ENCODE peak calls at places on chromosome 15, in nine cellular contexts. A is B cell, B is neural crest cell, O is GM13976, N is HFFc6, R is transverse colon, S is activated B cell treated with CpG ODN at 0.5 μM for 24 hours, E is cardiac fibroblast, T is BE2C. V is an unnamed sample.

GRCh38 chr15:89749951-89750559 is 994 bp downstream of the MESP1 start:
- DNase-seq in N (no peak), B (no peak), E (no peak), A (no peak), T (no peak), R (peak), S (no peak), O (peak), V (no peak)

GRCh38 chr15:71747128-71748083 is 62.9 kb upstream of the NR2E3 start:
- DNase-seq in O (no peak), N (peak), R (no peak), A (no peak), E (peak), S (no peak), B (no peak), T (no peak), V (no peak)

GRCh38 chr15:82845686-82846085 is 36.3 kb downstream of the WHAMM start:
- DNase-seq in E (no peak), R (no peak), O (no peak), S (no peak), T (no peak), N (no peak), B (no peak), A (no peak), V (no peak)

GRCh38 chr15:25238716-25239470 is 199.9 kb downstream of the UBE3A start:
- DNase-seq in T (no peak), A (no peak), O (no peak), R (no peak), E (no peak), N (no peak), S (no peak), B (no peak), V (no peak)

GRCh38 chr15:100384108-100384410 is 42.3 kb upstream of the ADAMTS17 start:
- DNase-seq in O (no peak), E (no peak), T (no peak), B (no peak), A (no peak), S (no peak), R (no peak), N (no peak), V (no peak)

GRCh38 chr15:57993409-57993808 is 72.1 kb downstream of the ALDH1A2 start:
- DNase-seq in R (no peak), N (no peak), O (no peak), E (no peak), B (no peak), T (no peak), S (no peak), A (no peak), V (no peak)

GRCh38 chr15:90212221-90213079 is 11.3 kb downstream of the SEMA4B start:
- DNase-seq in O (no peak), E (no peak), R (peak), A (no peak), N (no peak), T (no peak), B (no peak), S (no peak), V (no peak)

GRCh38 chr15:71362987-71363968 is 248.0 kb downstream of the THSD4 start:
- DNase-seq in N (no peak), A (no peak), O (no peak), E (no peak), B (no peak), S (no peak), R (no peak), T (no peak), V (no peak)

GRCh38 chr15:81888748-81889479 is 156.9 kb downstream of the MEX3B start:
- DNase-seq in A (no peak), S (no peak), O (no peak), N (peak), E (peak), R (no peak), T (no peak), B (no peak), V (no peak)

GRCh38 chr15:89673162-89673506 is 6.0 kb downstream of the PLIN1 start:
- DNase-seq in S (no peak), E (peak), A (no peak), R (no peak), N (no peak), T (peak), O (peak), B (peak), V (no peak)

GRCh38 chr15:91975241-91975978 is 121.9 kb downstream of the SLCO3A1 start:
- DNase-seq in T (no peak), N (no peak), S (no peak), E (no peak), O (no peak), B (no peak), A (no peak), R (no peak), V (no peak)

GRCh38 chr15:48798319-48798718 is 12.6 kb downstream of the CEP152 start:
- DNase-seq in B (no peak), O (no peak), E (no peak), N (no peak), S (no peak), A (no peak), R (no peak), T (peak), V (no peak)

GRCh38 chr15:57017024-57017423 is 98.6 kb downstream of the TCF12 start:
- DNase-seq in S (no peak), E (peak), B (no peak), N (no peak), A (no peak), O (no peak), T (peak), R (no peak), V (no peak)

GRCh38 chr15:73866881-73867410 is 6.4 kb upstream of the TBC1D21 start:
- DNase-seq in T (no peak), S (no peak), O (no peak), B (no peak), E (no peak), N (no peak), A (no peak), R (no peak), V (no peak)

GRCh38 chr15:40399370-40399769 is 6.2 kb upstream of the IVD start:
- DNase-seq in A (no peak), O (no peak), R (no peak), T (no peak), N (no peak), E (no peak), B (no peak), S (no peak), V (no peak)

GRCh38 chr15:89226359-89227221 is 5.2 kb upstream of the RLBP1 start:
- DNase-seq in O (no peak), N (no peak), B (no peak), R (no peak), A (no peak), E (no peak), T (no peak), S (no peak), V (no peak)

GRCh38 chr15:94844533-94845390 is 613.4 kb downstream of the MCTP2 start:
- DNase-seq in T (peak), B (peak), S (no peak), A (no peak), E (peak), O (no peak), N (no peak), R (peak), V (no peak)

GRCh38 chr15:76258460-76258859 is 52.8 kb downstream of the ETFA start:
- DNase-seq in S (no peak), O (no peak), E (no peak), T (no peak), R (no peak), B (no peak), A (no peak), N (no peak), V (no peak)

GRCh38 chr15:51097553-51098330 is 3.0 kb upstream of the TNFAIP8L3 start:
- DNase-seq in T (no peak), B (no peak), S (no peak), E (peak), O (no peak), N (peak), R (no peak), A (no peak), V (no peak)

GRCh38 chr15:66893294-66893693 is 172.1 kb upstream of the SMAD3 start:
- DNase-seq in E (no peak), N (no peak), B (no peak), S (no peak), O (no peak), R (no peak), A (no peak), T (no peak), V (no peak)

GRCh38 chr15:61796056-61796455 is 264.2 kb downstream of the VPS13C start:
- DNase-seq in A (no peak), O (no peak), N (no peak), B (no peak), T (no peak), S (no peak), E (peak), R (no peak), V (no peak)

GRCh38 chr15:41411031-41411430 is 5.9 kb upstream of the RTF1 start:
- DNase-seq in R (no peak), B (no peak), A (no peak), T (no peak), E (no peak), S (no peak), N (no peak), O (no peak), V (no peak)

GRCh38 chr15:49122541-49123062 is 32.8 kb downstream of the COPS2 start:
- DNase-seq in R (no peak), S (no peak), E (no peak), B (no peak), A (no peak), T (no peak), N (no peak), O (no peak), V (no peak)

GRCh38 chr15:45970542-45970941 is 335.7 kb downstream of the SQOR start:
- DNase-seq in O (no peak), B (no peak), N (no peak), R (no peak), E (no peak), T (no peak), A (no peak), S (no peak), V (no peak)

GRCh38 chr15:65377105-65377975 is 462 bp downstream of the IGDCC3 start:
- DNase-seq in B (peak), A (peak), E (peak), S (no peak), T (peak), O (peak), R (no peak), N (no peak), V (no peak)

GRCh38 chr15:45454825-45455224 is 67.7 kb downstream of the SLC30A4 start:
- DNase-seq in R (peak), S (peak), T (no peak), E (peak), O (peak), N (peak), B (no peak), A (peak), V (peak)

GRCh38 chr15:100939786-100940185 is 20.6 kb downstream of the LRRK1 start:
- DNase-seq in S (no peak), B (no peak), O (no peak), E (no peak), R (no peak), T (no peak), N (no peak), A (no peak), V (no peak)

GRCh38 chr15:26954403-26954802 is 16.6 kb upstream of the GABRG3 start:
- DNase-seq in A (no peak), S (no peak), T (no peak), N (no peak), R (no peak), E (no peak), B (no peak), O (no peak), V (no peak)

GRCh38 chr15:96119734-96120133 is 210.8 kb upstream of the NR2F2 start:
- DNase-seq in R (no peak), S (no peak), O (no peak), A (no peak), T (no peak), B (no peak), E (no peak), N (no peak), V (no peak)

GRCh38 chr15:49423021-49423420 is at the start of gene FGF7:
- DNase-seq in E (peak), T (no peak), A (no peak), O (no peak), R (no peak), S (no peak), B (no peak), N (peak), V (no peak)

GRCh38 chr15:92091155-92091734 is 237.7 kb downstream of the SLCO3A1 start:
- DNase-seq in E (peak), B (peak), R (peak), O (no peak), S (no peak), N (no peak), T (peak), A (no peak), V (no peak)

DNA sequence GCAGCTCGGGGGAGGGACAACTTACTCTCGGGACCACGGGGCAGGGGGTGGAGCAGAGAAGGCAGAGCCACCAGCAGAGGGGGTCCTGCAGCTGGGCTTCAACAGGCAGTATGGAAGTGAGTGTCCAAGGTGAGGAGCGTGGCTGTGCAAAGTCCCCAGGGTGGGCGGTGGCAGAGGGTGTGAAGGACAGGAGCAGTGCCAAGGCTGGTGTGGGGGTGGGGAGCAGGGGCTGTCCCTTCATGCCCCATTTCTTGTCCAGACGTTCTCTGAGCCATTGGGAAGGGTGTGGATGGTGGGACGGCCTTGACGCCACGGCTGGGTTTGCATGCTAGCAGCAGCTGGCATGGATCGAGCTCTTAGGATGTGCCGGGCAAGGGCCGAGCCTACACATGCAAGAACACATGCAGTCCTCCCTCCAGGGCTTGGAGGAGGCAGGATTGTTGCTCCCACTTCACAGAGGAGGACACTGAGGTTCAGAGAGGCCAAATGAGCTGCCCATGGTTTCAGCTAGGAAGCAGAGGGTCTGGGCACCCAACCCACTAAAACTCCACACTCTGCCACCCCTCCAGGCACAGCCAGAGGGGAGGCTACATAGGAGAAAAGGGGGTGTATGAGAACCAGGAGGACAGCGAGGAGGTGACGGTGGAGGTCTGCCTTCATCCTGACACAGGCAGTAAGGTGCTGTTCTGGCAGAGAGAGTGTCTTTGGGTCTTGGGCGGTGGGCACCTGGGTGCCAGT is 93.6 kb downstream of the TBC1D2B start:
- DNase-seq in O (no peak), R (no peak), N (no peak), E (no peak), B (no peak), S (no peak), A (no peak), T (no peak), V (no peak)
- TF ChIP-seq CTCF in O (no peak), R (no peak), N (peak), E (no peak), B (no peak), S (no peak), A (no peak), T (peak), V (no peak)

GRCh38 chr15:85335193-85335939 is 45.0 kb upstream of the AKAP13 start:
- DNase-seq in S (no peak), O (no peak), E (peak), N (no peak), A (no peak), B (no peak), R (peak), T (no peak), V (no peak)
- TF ChIP-seq CTCF in S (no peak), O (no peak), E (no peak), N (no peak), A (no peak), B (no peak), R (peak), T (no peak), V (no peak)

GRCh38 chr15:93485438-93485837 is 396.4 kb upstream of the RGMA start:
- DNase-seq in A (no peak), S (no peak), E (no peak), B (no peak), T (no peak), N (no peak), R (no peak), O (no peak), V (no peak)
- TF ChIP-seq CTCF in A (no peak), S (no peak), E (no peak), B (no peak), T (no peak), N (no peak), R (no peak), O (no peak), V (no peak)

DNA sequence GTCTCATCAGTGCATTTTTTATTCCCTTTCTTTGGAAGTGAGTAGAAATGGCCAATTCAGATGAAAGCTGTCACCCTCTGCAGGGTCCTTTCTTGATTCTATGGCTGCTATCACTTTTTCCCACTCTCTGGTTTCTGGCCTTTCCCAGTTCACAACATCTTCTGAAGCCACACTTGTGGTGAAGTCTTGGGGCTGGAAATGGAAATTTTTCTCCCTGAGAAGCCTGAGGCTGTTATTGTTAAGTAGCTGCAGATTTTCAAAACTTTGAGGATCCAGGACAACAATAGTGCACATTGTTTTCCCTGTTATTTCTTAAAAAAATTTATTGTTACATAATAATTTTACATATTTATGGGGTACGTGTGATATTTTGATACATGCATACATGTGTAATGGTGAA is 250.3 kb upstream of the RASGRP1 start:
- DNase-seq in A (no peak), R (no peak), S (no peak), E (no peak), O (no peak), N (no peak), B (no peak), T (no peak), V (no peak)
- TF ChIP-seq CTCF in A (no peak), R (no peak), S (no peak), E (no peak), O (no peak), N (no peak), B (no peak), T (no peak), V (no peak)

GRCh38 chr15:68201879-68202261 is 3.3 kb downstream of the CALML4 start:
- DNase-seq in S (no peak), A (no peak), T (no peak), B (no peak), N (no peak), O (no peak), E (no peak), R (no peak), V (no peak)
- TF ChIP-seq CTCF in S (no peak), A (no peak), T (no peak), B (no peak), N (no peak), O (no peak), E (no peak), R (no peak), V (no peak)

GRCh38 chr15:33234019-33234418 is 39.5 kb upstream of the FMN1 start:
- DNase-seq in R (no peak), B (peak), E (peak), N (peak), A (no peak), O (no peak), T (peak), S (no peak), V (no peak)
- TF ChIP-seq CTCF in R (peak), B (peak), E (peak), N (peak), A (no peak), O (peak), T (peak), S (no peak), V (peak)

DNA sequence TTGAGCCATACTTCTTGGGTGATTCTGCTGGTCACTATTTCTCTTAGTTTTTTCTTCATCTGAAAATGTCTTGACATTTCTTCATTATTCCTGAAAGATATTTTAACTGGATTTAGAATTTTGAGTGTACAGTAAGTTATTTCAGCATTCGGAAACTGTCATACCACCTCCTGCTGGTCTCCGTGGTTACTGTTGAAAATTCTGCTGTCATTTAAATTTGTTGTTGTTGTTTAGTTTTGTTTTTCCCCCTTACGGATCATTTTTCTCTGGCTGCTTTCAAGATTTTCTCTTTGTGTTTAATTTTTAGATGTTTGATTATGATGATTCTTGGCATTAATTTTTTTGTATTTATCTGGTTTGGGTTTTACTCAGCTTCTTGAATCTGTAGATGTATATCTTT is 100.5 kb downstream of the CHRNA7 start:
- DNase-seq in T (no peak), S (no peak), A (no peak), N (no peak), E (no peak), B (no peak), O (no peak), R (no peak), V (no peak)
- TF ChIP-seq CTCF in T (peak), S (no peak), A (no peak), N (no peak), E (no peak), B (no peak), O (no peak), R (no peak), V (no peak)

GRCh38 chr15:60125334-60125733 is 121.2 kb downstream of the FOXB1 start:
- DNase-seq in E (peak), S (no peak), T (no peak), O (no peak), B (no peak), A (no peak), R (no peak), N (no peak), V (no peak)

GRCh38 chr15:60120100-60120499 is 116.0 kb downstream of the FOXB1 start:
- DNase-seq in E (no peak), S (no peak), N (no peak), O (no peak), B (no peak), A (no peak), T (no peak), R (no peak), V (no peak)

GRCh38 chr15:60124460-60125070 is 120.5 kb downstream of the FOXB1 start:
- DNase-seq in R (no peak), T (no peak), N (no peak), E (no peak), B (no peak), A (no peak), S (no peak), O (no peak), V (no peak)

GRCh38 chr15:60121845-60122244 is 117.7 kb downstream of the FOXB1 start:
- DNase-seq in R (no peak), T (no peak), S (no peak), A (no peak), N (no peak), E (no peak), O (no peak), B (no peak), V (no peak)

GRCh38 chr15:60122691-60123090 is 118.6 kb downstream of the FOXB1 start:
- DNase-seq in A (no peak), E (no peak), O (no peak), R (no peak), T (no peak), N (no peak), B (no peak), S (no peak), V (no peak)
- TF ChIP-seq CTCF in A (no peak), E (no peak), O (no peak), R (no peak), T (no peak), N (no peak), B (no peak), S (no peak), V (no peak)

DNA sequence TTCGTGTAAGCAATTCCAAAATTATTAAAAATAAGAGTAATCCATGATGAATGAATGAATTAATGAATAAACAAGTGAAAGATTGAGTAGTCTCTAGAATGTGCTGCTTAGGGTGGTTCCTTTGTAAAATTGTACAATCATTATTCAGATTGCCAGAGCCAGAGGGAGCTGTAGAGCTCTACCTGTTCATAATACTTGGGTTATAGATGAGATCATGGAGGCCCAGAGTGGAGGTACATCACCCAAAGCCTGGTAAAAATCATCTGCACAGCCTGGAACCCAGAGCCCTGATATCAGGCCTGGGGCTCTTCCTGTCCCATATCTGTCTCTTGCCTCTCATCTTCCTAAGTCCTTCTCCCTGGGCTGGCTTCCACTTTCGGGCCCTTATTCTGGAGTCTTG is 297.2 kb downstream of the RPLP1 start:
- DNase-seq in S (no peak), O (no peak), E (no peak), T (no peak), B (no peak), A (no peak), N (no peak), R (no peak), V (no peak)
- TF ChIP-seq CTCF in S (no peak), O (no peak), E (peak), T (peak), B (no peak), A (peak), N (peak), R (peak), V (no peak)

V was measured in natural killer cell.